ENCODE peak calls at places on chromosomes 2 and 18, in eight cellular contexts. D is CD8-positive, alpha-beta T cell; J is lung; P is kidney; F is ovary; X is tibial nerve; V is H9; T is spleen. U is an unnamed sample.

GRCh38 chr2:187627153-187627552 is 72.9 kb upstream of the TFPI start:
- DNase-seq in D (no peak), J (no peak), P (no peak), F (no peak), X (no peak), V (no peak), T (no peak), U (no peak)

GRCh38 chr2:60551241-60552095 is 2.0 kb downstream of the BCL11A start:
- DNase-seq in D (no peak), J (no peak), P (peak; percentile 77), F (peak; percentile 37), X (no peak), V (peak; percentile 63), T (peak; percentile 86), U (no peak)

GRCh38 chr18:3653263-3653858 is 203.4 kb downstream of the TGIF1 start:
- DNase-seq in D (no peak), J (no peak), P (no peak), F (no peak), X (no peak), V (no peak), T (no peak), U (no peak)

GRCh38 chr2:224585205-224586088 is at the start of gene CUL3:
- DNase-seq in D (peak; percentile 99), J (peak; percentile 100), P (peak; percentile 100), F (peak; percentile 100), X (peak; percentile 99), V (peak; percentile 99), T (peak; percentile 100), U (peak; percentile 99)

GRCh38 chr2:44906972-44907371 is 34.5 kb upstream of the SIX3 start:
- DNase-seq in D (no peak), J (no peak), P (no peak), F (no peak), X (no peak), V (no peak), T (no peak), U (no peak)

GRCh38 chr2:109331081-109331480 is 202.1 kb downstream of the SH3RF3 start:
- DNase-seq in D (no peak), J (no peak), P (no peak), F (no peak), X (no peak), V (no peak), T (no peak), U (no peak)

GRCh38 chr2:212294816-212295215 is 243.8 kb downstream of the ERBB4 start:
- DNase-seq in D (no peak), J (no peak), P (no peak), F (no peak), X (no peak), V (no peak), T (no peak), U (no peak)

GRCh38 chr18:54950221-54950620 is 9.0 kb downstream of the CCDC68 start:
- DNase-seq in D (no peak), J (no peak), P (no peak), F (no peak), X (no peak), V (no peak), T (no peak), U (no peak)

GRCh38 chr2:143254108-143254507 is 124.9 kb downstream of the ARHGAP15 start:
- DNase-seq in D (no peak), J (no peak), P (no peak), F (no peak), X (no peak), V (no peak), T (no peak), U (peak; percentile 18)

GRCh38 chr18:12652861-12653401 is 5.0 kb downstream of the SPIRE1 start:
- DNase-seq in D (no peak), J (no peak), P (no peak), F (no peak), X (no peak), V (no peak), T (no peak), U (no peak)

GRCh38 chr2:223933098-223933800 is 11.9 kb downstream of the WDFY1 start:
- DNase-seq in D (no peak), J (no peak), P (no peak), F (no peak), X (no peak), V (no peak), T (no peak), U (no peak)

GRCh38 chr2:105403241-105403784 is 4.5 kb upstream of the FHL2 start:
- DNase-seq in D (no peak), J (no peak), P (no peak), F (peak; percentile 17), X (no peak), V (no peak), T (no peak), U (no peak)

GRCh38 chr18:78105611-78106010 is 856.0 kb downstream of the GALR1 start:
- DNase-seq in D (no peak), J (no peak), P (peak; percentile 35), F (no peak), X (no peak), V (no peak), T (no peak), U (no peak)

GRCh38 chr18:78102135-78102534 is 852.5 kb downstream of the GALR1 start:
- DNase-seq in D (no peak), J (no peak), P (no peak), F (no peak), X (no peak), V (no peak), T (no peak), U (no peak)

GRCh38 chr18:78101091-78101490 is 851.4 kb downstream of the GALR1 start:
- DNase-seq in D (no peak), J (peak; percentile 6), P (no peak), F (no peak), X (no peak), V (no peak), T (no peak), U (no peak)

GRCh38 chr18:78100189-78100588 is 850.5 kb downstream of the GALR1 start:
- DNase-seq in D (no peak), J (peak; percentile 25), P (peak; percentile 57), F (no peak), X (no peak), V (no peak), T (no peak), U (no peak)
- H3K27ac ChIP-seq in D (no peak overlapping the region), J (no peak overlapping the region), P (no peak overlapping the region), F (no peak overlapping the region), X (no peak overlapping the region), V (no peak overlapping the region), T (no peak overlapping the region), U (no peak overlapping the region)

DNA sequence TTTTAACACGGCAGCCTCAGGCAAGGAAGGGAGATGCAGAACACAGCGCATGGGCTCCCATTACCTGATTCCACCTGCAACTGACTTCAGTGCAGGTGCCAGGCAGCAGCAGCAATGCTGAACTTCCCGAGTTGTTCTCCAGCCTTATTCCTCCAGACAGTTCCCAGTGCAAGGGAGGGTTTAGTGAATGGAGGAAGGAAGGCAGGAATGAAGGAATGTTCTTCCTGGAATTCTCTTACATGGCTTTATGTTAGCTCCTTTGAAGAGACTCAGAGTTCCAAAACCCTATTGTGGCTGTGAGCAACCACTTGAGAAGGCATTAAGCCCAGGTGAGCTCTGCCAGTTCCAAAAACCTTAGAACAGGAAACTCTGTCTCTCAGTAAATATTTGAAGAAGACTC is 45.5 kb downstream of the SERPINB7 start:
- DNase-seq in D (no peak), J (no peak), P (no peak), F (no peak), X (no peak), V (no peak), T (no peak), U (no peak)
- H3K9me3 ChIP-seq in D (no peaks in the 10 kb centered on the region), J (no peaks in the 10 kb centered on the region), P (no peaks in the 10 kb centered on the region), F (no peaks in the 10 kb centered on the region), X (peaks cover 21% of the 10 kb centered on the region), V (no peaks in the 10 kb centered on the region), T (peaks cover 16% of the 10 kb centered on the region), U (no peaks in the 10 kb centered on the region)

GRCh38 chr2:30240162-30240696 is 8.9 kb downstream of the LBH start:
- DNase-seq in D (no peak), J (no peak), P (no peak), F (no peak), X (no peak), V (no peak), T (no peak), U (no peak)
- H3K27ac ChIP-seq in D (no peak overlapping the region), J (peak overlapping the region; percentile 63), P (peak overlapping the region; percentile 24), F (peak overlapping the region; percentile 12), X (peak overlapping the region; percentile 52), V (no peak overlapping the region), T (peak overlapping the region; percentile 96), U (no peak overlapping the region)

GRCh38 chr2:39762448-39762847 is 16.6 kb downstream of the THUMPD2 start:
- DNase-seq in D (no peak), J (no peak), P (no peak), F (no peak), X (no peak), V (no peak), T (no peak), U (no peak)
- H3K9me3 ChIP-seq in D (no peaks in the 10 kb centered on the region), J (no peaks in the 10 kb centered on the region), P (no peaks in the 10 kb centered on the region), F (no peaks in the 10 kb centered on the region), X (no peaks in the 10 kb centered on the region), V (no peaks in the 10 kb centered on the region), T (no peaks in the 10 kb centered on the region), U (no peaks in the 10 kb centered on the region)

DNA sequence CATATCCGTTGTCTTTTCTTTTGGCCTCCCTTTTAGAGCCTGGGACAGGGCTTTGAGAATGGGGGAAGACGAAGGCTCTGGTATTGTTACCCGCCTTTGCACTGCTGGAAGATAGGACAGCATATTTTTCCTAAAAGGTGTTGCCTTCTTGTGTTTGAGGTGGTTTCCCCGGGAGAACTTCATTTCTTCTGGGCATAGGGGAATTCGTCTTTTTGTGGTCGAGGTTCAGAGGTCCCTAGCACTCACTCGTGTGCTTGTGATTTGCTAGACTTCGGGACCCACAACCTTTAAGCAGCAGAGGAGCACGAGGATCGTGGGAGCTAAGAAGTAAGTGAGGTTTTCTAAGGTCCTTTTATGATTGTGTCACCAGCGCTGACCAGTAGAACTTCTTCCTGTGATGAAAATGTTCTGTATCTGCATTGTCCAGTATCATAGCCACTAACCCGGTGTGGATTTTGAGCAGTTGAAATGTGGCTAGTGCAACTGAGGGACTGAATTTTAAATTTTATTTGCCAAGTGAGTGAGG is 611 bp downstream of the ZNF512 start:
- DNase-seq in D (no peak), J (no peak), P (no peak), F (no peak), X (no peak), V (no peak), T (no peak), U (no peak)
- H3K27ac ChIP-seq in D (peak overlapping the region; percentile 80), J (peak overlapping the region; percentile 24), P (peak overlapping the region; percentile 73), F (peak overlapping the region; percentile 42), X (peak overlapping the region; percentile 77), V (no peak overlapping the region), T (peak overlapping the region; percentile 85), U (peak overlapping the region; percentile 92)

GRCh38 chr2:24540011-24540477 is 49.0 kb downstream of the NCOA1 start:
- DNase-seq in D (no peak), J (no peak), P (no peak), F (no peak), X (no peak), V (no peak), T (no peak), U (no peak)
- H3K9me3 ChIP-seq in D (no peaks in the 10 kb centered on the region), J (no peaks in the 10 kb centered on the region), P (peaks cover 5% of the 10 kb centered on the region), F (no peaks in the 10 kb centered on the region), X (peaks cover 14% of the 10 kb centered on the region), V (no peaks in the 10 kb centered on the region), T (peaks cover 15% of the 10 kb centered on the region), U (no peaks in the 10 kb centered on the region)

U was measured in CD8-positive, alpha-beta memory T cell.